ENCODE peak calls at places on chromosomes 1 and 21, in seven cellular contexts. J is NAMALWA, I is sigmoid colon, Q is NCI-H526 treated with DMSO at 0.1 percent for 48 hours, U is occipital lobe, N is HFFc6, G is endothelial cell. A is an unnamed sample.

GRCh38 chr1:92960395-92961130 is 699 bp downstream of the DIPK1A start:
- DNase-seq in J (peak; percentile 93), I (peak; percentile 82), Q (peak; percentile 65), U (peak; percentile 73), N (peak; percentile 84), G (peak; percentile 42), A (peak; percentile 33)

GRCh38 chr1:112686835-112687234 is 12.4 kb downstream of the MOV10 start:
- DNase-seq in J (no peak), I (no peak), Q (no peak), U (no peak), N (no peak), G (no peak), A (no peak)

GRCh38 chr1:205656236-205656635 is 24.1 kb downstream of the SLC45A3 start:
- DNase-seq in J (no peak), I (no peak), Q (no peak), U (no peak), N (no peak), G (no peak), A (no peak)

GRCh38 chr1:92998829-92999228 is 37.6 kb upstream of the DIPK1A start:
- DNase-seq in J (no peak), I (no peak), Q (no peak), U (no peak), N (no peak), G (no peak), A (no peak)

GRCh38 chr1:186655877-186656276 is 24.3 kb downstream of the PTGS2 start:
- DNase-seq in J (no peak), I (no peak), Q (no peak), U (no peak), N (no peak), G (no peak), A (no peak)

GRCh38 chr21:26007911-26008579 is 162.5 kb downstream of the APP start:
- DNase-seq in J (no peak), I (no peak), Q (peak; percentile 19), U (no peak), N (no peak), G (no peak), A (no peak)

GRCh38 chr1:232655041-232655745 is 25.3 kb upstream of the SIPA1L2 start:
- DNase-seq in J (no peak), I (no peak), Q (no peak), U (no peak), N (no peak), G (no peak), A (no peak)

GRCh38 chr1:7770939-7771672 is at the start of gene VAMP3:
- DNase-seq in J (peak; percentile 86), I (peak; percentile 94), Q (peak; percentile 49), U (peak; percentile 87), N (peak; percentile 71), G (peak; percentile 88), A (peak; percentile 19)

GRCh38 chr1:163768581-163768980 is 446.8 kb downstream of the NUF2 start:
- DNase-seq in J (no peak), I (no peak), Q (no peak), U (no peak), N (no peak), G (no peak), A (no peak)

GRCh38 chr1:154745286-154745731 is 124.8 kb downstream of the KCNN3 start:
- DNase-seq in J (no peak), I (peak; percentile 93), Q (no peak), U (no peak), N (no peak), G (no peak), A (no peak)

GRCh38 chr1:171801395-171801990 is 20.0 kb downstream of the METTL13 start:
- DNase-seq in J (peak; percentile 69), I (no peak), Q (peak; percentile 66), U (peak; percentile 6), N (peak; percentile 28), G (peak; percentile 33), A (no peak)

GRCh38 chr1:8324176-8324810 is 6.4 kb downstream of the SLC45A1 start:
- DNase-seq in J (no peak), I (no peak), Q (no peak), U (no peak), N (no peak), G (no peak), A (no peak)

GRCh38 chr21:27571706-27572105 is 604.8 kb upstream of the ADAMTS5 start:
- DNase-seq in J (no peak), I (no peak), Q (no peak), U (no peak), N (peak; percentile 84), G (no peak), A (no peak)

GRCh38 chr1:208025036-208025435 is 114.1 kb upstream of the CD34 start:
- DNase-seq in J (no peak), I (no peak), Q (no peak), U (no peak), N (no peak), G (no peak), A (no peak)

GRCh38 chr1:158246650-158247049 is 7.6 kb upstream of the CD1A start:
- DNase-seq in J (peak; percentile 23), I (no peak), Q (no peak), U (no peak), N (no peak), G (no peak), A (no peak)

GRCh38 chr1:179545316-179545715 is 30.4 kb downstream of the NPHS2 start:
- DNase-seq in J (no peak), I (no peak), Q (no peak), U (no peak), N (no peak), G (no peak), A (no peak)

GRCh38 chr1:12629974-12630760 is 12.2 kb upstream of the DHRS3 start:
- DNase-seq in J (no peak), I (no peak), Q (no peak), U (no peak), N (no peak), G (no peak), A (no peak)

GRCh38 chr1:61087574-61087973 is 5.2 kb downstream of the NFIA start:
- DNase-seq in J (no peak), I (no peak), Q (no peak), U (no peak), N (no peak), G (no peak), A (no peak)

GRCh38 chr1:156048663-156049258 is 4.8 kb downstream of the UBQLN4 start:
- DNase-seq in J (no peak), I (no peak), Q (no peak), U (no peak), N (no peak), G (no peak), A (no peak)

GRCh38 chr1:154869351-154870116 is 547 bp downstream of the KCNN3 start:
- DNase-seq in J (no peak), I (peak; percentile 81), Q (no peak), U (no peak), N (no peak), G (no peak), A (peak; percentile 74)

GRCh38 chr1:155173478-155174333 is at the start of gene TRIM46:
- DNase-seq in J (peak; percentile 78), I (peak; percentile 60), Q (peak; percentile 90), U (peak; percentile 69), N (peak; percentile 40), G (no peak), A (peak; percentile 75)

GRCh38 chr1:234881893-234882771 is 246.5 kb downstream of the TOMM20 start:
- DNase-seq in J (peak; percentile 9), I (peak; percentile 19), Q (no peak), U (no peak), N (no peak), G (no peak), A (no peak)

GRCh38 chr21:32207096-32207716 is 71.6 kb downstream of the MIS18A start:
- DNase-seq in J (no peak), I (no peak), Q (no peak), U (no peak), N (no peak), G (no peak), A (no peak)

GRCh38 chr1:53145942-53146708 is 3.7 kb upstream of the SLC1A7 start:
- DNase-seq in J (no peak), I (peak; percentile 86), Q (no peak), U (no peak), N (peak; percentile 99), G (no peak), A (peak; percentile 78)

GRCh38 chr1:213560226-213560625 is 427.5 kb upstream of the PROX1 start:
- DNase-seq in J (no peak), I (no peak), Q (no peak), U (no peak), N (no peak), G (no peak), A (no peak)

GRCh38 chr1:202810615-202811295 is at the start of gene PCAT6:
- DNase-seq in J (peak; percentile 81), I (peak; percentile 98), Q (peak; percentile 76), U (peak; percentile 91), N (peak; percentile 94), G (peak; percentile 95), A (peak; percentile 78)

GRCh38 chr1:7808253-7808844 is 24.3 kb downstream of the PER3 start:
- DNase-seq in J (peak; percentile 69), I (no peak), Q (no peak), U (no peak), N (peak; percentile 7), G (no peak), A (no peak)